ENCODE peak calls at places on chromosome 1, in five cellular contexts. S, B, Y, U and M are unnamed samples.

GRCh38 chr1:229058111-229058551 is 212.8 kb upstream of the RAB4A start:
- DNase-seq in U (peak; percentile 67), S (no peak), Y (no peak), B (no peak), M (no peak)

GRCh38 chr1:159937014-159937750 is 8.2 kb downstream of the IGSF9 start:
- DNase-seq in Y (no peak), B (no peak), S (no peak), U (peak; percentile 40), M (no peak)

GRCh38 chr1:75632350-75632949 is 21.5 kb upstream of the SLC44A5 start:
- DNase-seq in Y (peak; percentile 57), U (peak; percentile 11), S (no peak), B (peak; percentile 10), M (no peak)

GRCh38 chr1:237911911-237912310 is 21.2 kb upstream of the ZP4 start:
- DNase-seq in B (peak; percentile 39), U (no peak), S (no peak), Y (no peak), M (no peak)

GRCh38 chr1:113531321-113531720 is 141.0 kb downstream of the MAGI3 start:
- DNase-seq in B (no peak), S (no peak), Y (no peak), U (no peak), M (no peak)

GRCh38 chr1:37410815-37411214 is 63.6 kb upstream of the ZC3H12A start:
- DNase-seq in U (peak; percentile 3), Y (peak; percentile 39), S (no peak), B (no peak), M (no peak)

GRCh38 chr1:62012095-62012494 is 182.6 kb upstream of the L1TD1 start:
- DNase-seq in S (no peak), B (no peak), U (no peak), Y (no peak), M (no peak)

GRCh38 chr1:205633421-205633976 is 1.7 kb upstream of the ELK4 start:
- DNase-seq in U (no peak), S (no peak), Y (peak; percentile 63), B (peak; percentile 52), M (no peak)

GRCh38 chr1:234970731-234971476 is 157.7 kb downstream of the TOMM20 start:
- DNase-seq in B (peak; percentile 99), Y (peak; percentile 98), U (no peak), S (peak; percentile 64), M (peak; percentile 97)

GRCh38 chr1:247407180-247407616 is 8.8 kb upstream of the NLRP3 start:
- DNase-seq in S (no peak), B (no peak), U (peak; percentile 76), Y (no peak), M (no peak)

GRCh38 chr1:3379934-3380333 is 74.5 kb upstream of the ARHGEF16 start:
- DNase-seq in Y (no peak), S (no peak), U (no peak), B (no peak), M (no peak)

GRCh38 chr1:3380465-3380864 is 74.0 kb upstream of the ARHGEF16 start:
- DNase-seq in U (no peak), Y (no peak), S (no peak), B (no peak), M (no peak)

GRCh38 chr1:3377604-3378279 is 76.7 kb upstream of the ARHGEF16 start:
- DNase-seq in B (no peak), S (no peak), U (no peak), Y (no peak), M (no peak)

GRCh38 chr1:3377166-3377565 is 77.3 kb upstream of the ARHGEF16 start:
- DNase-seq in B (no peak), Y (no peak), S (no peak), U (no peak), M (no peak)

DNA sequence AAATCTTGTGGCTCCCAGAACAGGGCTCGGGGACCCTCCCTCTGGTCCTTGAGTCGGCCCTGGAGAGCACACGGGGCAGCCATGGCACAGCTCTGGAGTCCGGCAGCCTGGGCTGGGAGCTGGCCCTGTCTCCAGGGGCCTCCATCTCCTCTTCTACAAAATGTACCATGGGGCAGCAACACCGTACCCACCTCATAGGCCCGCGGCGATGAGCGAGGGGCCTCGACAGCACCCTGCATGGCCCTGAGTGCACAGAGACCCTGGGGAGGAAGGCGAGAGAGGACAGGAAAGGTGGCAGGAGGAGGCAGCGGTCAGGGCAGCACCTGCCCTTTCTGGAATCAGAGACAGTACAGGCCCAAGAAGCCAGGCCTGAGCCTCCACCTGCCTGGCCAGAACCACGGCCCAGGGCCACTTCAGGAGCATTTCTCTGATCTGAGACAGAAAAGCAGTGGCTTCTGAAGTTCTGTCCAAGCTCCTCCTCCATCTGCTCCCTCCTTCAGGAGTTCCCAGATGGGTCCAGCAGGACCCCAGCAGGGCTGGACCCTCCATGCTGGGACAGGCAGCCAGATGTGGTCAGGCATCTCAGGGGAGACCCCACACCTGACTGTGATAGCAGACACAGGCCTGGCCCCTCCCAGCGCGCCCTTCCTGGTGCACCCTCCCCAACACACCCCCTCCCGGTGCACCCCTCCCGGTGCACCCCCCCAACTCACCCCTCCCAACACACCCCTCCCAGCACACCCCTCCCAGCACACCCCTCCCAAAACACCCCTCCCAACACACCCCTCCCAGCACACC is 75.9 kb upstream of the ARHGEF16 start:
- DNase-seq in Y (no peak), S (no peak), U (no peak), B (no peak), M (no peak)
- H3K27ac ChIP-seq in Y (peak overlapping the region; percentile 62), S (no peak overlapping the region), U (no peak overlapping the region), B (no peak overlapping the region), M (no peak overlapping the region)

GRCh38 chr1:51728611-51729155 is 111.8 kb downstream of the OSBPL9 start:
- DNase-seq in Y (no peak), U (no peak), B (peak; percentile 9), S (no peak), M (no peak)

GRCh38 chr1:51726544-51727225 is 109.8 kb downstream of the OSBPL9 start:
- DNase-seq in B (no peak), U (no peak), Y (no peak), S (no peak), M (no peak)

GRCh38 chr1:51731998-51732397 is 115.1 kb downstream of the OSBPL9 start:
- DNase-seq in U (no peak), Y (no peak), S (no peak), B (no peak), M (no peak)

GRCh38 chr1:51729824-51730284 is 113.0 kb downstream of the OSBPL9 start:
- DNase-seq in B (peak; percentile 2), U (no peak), S (no peak), Y (peak; percentile 33), M (no peak)

GRCh38 chr1:51729156-51729823 is 112.4 kb downstream of the OSBPL9 start:
- DNase-seq in U (peak; percentile 97), Y (peak; percentile 95), S (peak; percentile 91), B (peak; percentile 83), M (peak; percentile 58)
- H3K27ac ChIP-seq in U (peak overlapping the region; percentile 78), Y (peak overlapping the region; percentile 85), S (peak overlapping the region; percentile 91), B (peak overlapping the region; percentile 57), M (peak overlapping the region; percentile 21)

GRCh38 chr1:204203206-204203767 is 7.0 kb upstream of the KISS1 start:
- DNase-seq in U (no peak), S (no peak), B (no peak), Y (no peak), M (no peak)
- H3K27ac ChIP-seq in U (no peak overlapping the region), S (no peak overlapping the region), B (no peak overlapping the region), Y (no peak overlapping the region), M (no peak overlapping the region)

GRCh38 chr1:222127526-222128152 is 385.8 kb upstream of the DUSP10 start:
- DNase-seq in S (no peak), B (no peak), U (no peak), Y (no peak), M (no peak)
- H3K27ac ChIP-seq in S (no peak overlapping the region), B (no peak overlapping the region), U (no peak overlapping the region), Y (no peak overlapping the region), M (no peak overlapping the region)

GRCh38 chr1:173118404-173118803 is 67.7 kb upstream of the TNFSF18 start:
- DNase-seq in S (no peak), U (no peak), Y (no peak), B (no peak), M (no peak)

GRCh38 chr1:173117108-173117633 is 66.4 kb upstream of the TNFSF18 start:
- DNase-seq in B (no peak), U (no peak), S (no peak), Y (no peak), M (no peak)

GRCh38 chr1:173114381-173114780 is 63.6 kb upstream of the TNFSF18 start:
- DNase-seq in S (no peak), B (no peak), Y (no peak), U (no peak), M (no peak)

GRCh38 chr1:173112129-173112528 is 61.4 kb upstream of the TNFSF18 start:
- DNase-seq in B (no peak), Y (peak; percentile 71), S (no peak), U (no peak), M (no peak)

GRCh38 chr1:173113015-173113741 is 62.4 kb upstream of the TNFSF18 start:
- DNase-seq in B (peak; percentile 56), S (no peak), U (no peak), Y (no peak), M (no peak)
- H3K27ac ChIP-seq in B (peak overlapping the region; percentile 63), S (no peak overlapping the region), U (no peak overlapping the region), Y (no peak overlapping the region), M (no peak overlapping the region)

GRCh38 chr1:183272390-183272801 is 86.3 kb downstream of the LAMC2 start:
- DNase-seq in Y (peak; percentile 48), S (no peak), U (no peak), B (peak; percentile 96), M (no peak)
- H3K27ac ChIP-seq in Y (no peak overlapping the region), S (peak overlapping the region; percentile 69), U (no peak overlapping the region), B (peak overlapping the region; percentile 92), M (peak overlapping the region; percentile 92)

GRCh38 chr1:165858928-165859845 is 31.8 kb downstream of the UCK2 start:
- DNase-seq in U (no peak), S (no peak), Y (no peak), B (peak; percentile 42), M (no peak)
- H3K27ac ChIP-seq in U (no peak overlapping the region), S (no peak overlapping the region), Y (no peak overlapping the region), B (no peak overlapping the region), M (no peak overlapping the region)

DNA sequence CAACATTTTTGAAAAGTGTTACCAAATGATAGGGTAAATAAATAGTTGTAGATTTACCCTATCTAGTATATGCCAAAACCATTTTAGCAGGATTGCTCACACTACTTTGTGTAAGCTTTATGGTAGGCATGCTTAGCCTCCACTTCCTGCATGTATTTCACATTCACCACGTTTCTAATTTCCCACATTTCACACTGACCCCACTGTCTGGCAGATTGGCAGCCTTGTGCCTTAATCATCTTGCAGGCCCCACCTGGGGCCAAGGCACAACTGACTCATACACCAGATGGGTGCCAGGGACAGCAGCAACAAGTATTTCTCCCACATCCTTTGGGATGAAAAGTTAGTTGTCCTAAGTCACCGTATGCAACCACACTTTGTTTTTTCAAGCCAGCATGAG is 21.2 kb upstream of the CENPF start:
- DNase-seq in S (no peak), Y (peak; percentile 60), U (no peak), B (peak; percentile 93), M (peak; percentile 36)
- H3K27ac ChIP-seq in S (peak overlapping the region; percentile 40), Y (no peak overlapping the region), U (no peak overlapping the region), B (peak overlapping the region; percentile 35), M (peak overlapping the region; percentile 23)

DNA sequence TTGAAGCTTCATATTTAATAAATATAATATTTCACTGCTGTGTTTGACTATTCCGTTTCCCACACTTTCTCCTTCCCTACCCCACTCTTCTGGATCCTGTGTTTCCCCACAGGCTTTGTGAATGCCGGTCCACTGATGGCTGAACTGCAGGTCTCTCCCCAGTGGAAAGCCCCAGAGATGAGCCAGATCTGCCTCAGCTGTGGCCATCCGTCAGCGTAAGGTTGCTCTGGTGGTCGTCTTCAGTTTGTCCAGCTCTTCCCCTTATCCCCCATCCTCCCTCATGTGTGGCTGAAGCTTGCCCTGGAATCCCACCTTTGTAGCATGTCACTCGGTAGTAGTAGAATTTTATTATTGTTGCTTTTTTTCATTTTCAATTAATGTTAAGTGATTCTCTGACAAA is 11.4 kb downstream of the SMAP2 start:
- DNase-seq in S (no peak), Y (no peak), B (no peak), U (no peak), M (no peak)
- H3K27ac ChIP-seq in S (peak overlapping the region; percentile 74), Y (peak overlapping the region; percentile 85), B (no peak overlapping the region), U (peak overlapping the region; percentile 99), M (no peak overlapping the region)